ENCODE peak calls at places on chromosomes 4 and X, in four cellular contexts. N, Y, E and M are unnamed samples.
A peak's percentile ranks its signal among the peaks of the same experiment; 100 is the strongest.

GRCh38 chr4:24999392-25000104 is 31.2 kb downstream of the LGI2 start:
- DNase-seq in N (no peak), Y (no peak), E (no peak), M (no peak)

GRCh38 chrX:12403474-12404082 is 265.3 kb downstream of the FRMPD4 start:
- DNase-seq in N (peak; percentile 21), Y (no peak), E (no peak), M (no peak)

GRCh38 chr4:123121241-123121907 is 199.0 kb upstream of the NUDT6 start:
- DNase-seq in N (no peak), Y (no peak), E (no peak), M (peak; percentile 87)

GRCh38 chrX:8939344-8939743 is 94.6 kb downstream of the FAM9B start:
- DNase-seq in N (no peak), Y (peak; percentile 26), E (no peak), M (peak; percentile 80)

GRCh38 chr4:48025005-48025404 is 8.4 kb downstream of the NIPAL1 start:
- DNase-seq in N (no peak), Y (no peak), E (no peak), M (peak; percentile 92)

GRCh38 chr4:127249066-127249766 is 383.5 kb upstream of the INTU start:
- DNase-seq in N (no peak), Y (no peak), E (no peak), M (peak; percentile 2)

GRCh38 chr4:128364565-128364964 is 77.0 kb upstream of the PGRMC2 start:
- DNase-seq in N (peak; percentile 47), Y (no peak), E (no peak), M (peak; percentile 41)

GRCh38 chr4:78707793-78708192 is 68.4 kb upstream of the BMP2K start:
- DNase-seq in N (no peak), Y (no peak), E (no peak), M (no peak)

GRCh38 chrX:63330681-63331080 is 20.5 kb downstream of the SPIN4 start:
- DNase-seq in N (peak; percentile 34), Y (no peak), E (no peak), M (no peak)

GRCh38 chr4:98653890-98654867 is 4.2 kb downstream of the TSPAN5 start:
- DNase-seq in N (peak; percentile 72), Y (no peak), E (no peak), M (no peak)

GRCh38 chr4:106273831-106274230 is 42.2 kb downstream of the TBCK start:
- DNase-seq in N (peak; percentile 10), Y (no peak), E (no peak), M (no peak)

GRCh38 chrX:143025628-143026027 is at the start of gene SPANXN4:
- DNase-seq in N (no peak), Y (no peak), E (no peak), M (no peak)

GRCh38 chr4:78379991-78380739 is 171.4 kb upstream of the ANXA3 start:
- DNase-seq in N (peak; percentile 67), Y (no peak), E (no peak), M (no peak)

GRCh38 chrX:30190426-30190825 is 24.9 kb upstream of the MAGEB2 start:
- DNase-seq in N (no peak), Y (no peak), E (no peak), M (no peak)

GRCh38 chr4:120000591-120001296 is 65.9 kb downstream of the MAD2L1 start:
- DNase-seq in N (no peak), Y (peak; percentile 28), E (no peak), M (no peak)

GRCh38 chrX:154123241-154124219 is 20.5 kb upstream of the OPN1LW start:
- DNase-seq in N (no peak), Y (no peak), E (no peak), M (no peak)

GRCh38 chr4:112731715-112732114 is 94.8 kb downstream of the LARP7 start:
- DNase-seq in N (peak; percentile 40), Y (no peak), E (no peak), M (no peak)

GRCh38 chr4:135238940-135239339 is 1037.4 kb upstream of the PABPC4L start:
- DNase-seq in N (peak; percentile 8), Y (no peak), E (no peak), M (no peak)

GRCh38 chr4:71293705-71294104 is 45.1 kb upstream of the SLC4A4 start:
- DNase-seq in N (peak; percentile 84), Y (no peak), E (no peak), M (no peak)